ENCODE peak calls at places on chromosomes 3 and 15, in nine cellular contexts. V, K, E, Y, J, G, R, T and Q are unnamed samples. For H3K4me1 and H3K36me3, the result is how much of the 10 kb centered on the place peaks cover.

GRCh38 chr15:66936115-66936863 is 129.1 kb upstream of the SMAD3 start:
- DNase-seq in V (no peak), K (peak), E (no peak), Y (no peak), J (peak), G (no peak), R (peak), T (no peak), Q (peak)

GRCh38 chr15:38612159-38612863 is 47.7 kb upstream of the RASGRP1 start:
- DNase-seq in V (no peak), K (no peak), E (no peak), Y (no peak), J (no peak), G (no peak), R (no peak), T (no peak), Q (no peak)

GRCh38 chr3:113255100-113255853 is 43.9 kb downstream of the BOC start:
- DNase-seq in V (no peak), K (no peak), E (no peak), Y (no peak), J (no peak), G (no peak), R (no peak), T (no peak), Q (no peak)

GRCh38 chr3:69162205-69162980 is 40.0 kb upstream of the LMOD3 start:
- DNase-seq in V (no peak), K (no peak), E (no peak), Y (no peak), J (no peak), G (no peak), R (no peak), T (no peak), Q (no peak)

GRCh38 chr15:33154366-33155166 is 39.9 kb downstream of the FMN1 start:
- DNase-seq in V (no peak), K (no peak), E (peak), Y (peak), J (no peak), G (no peak), R (peak), T (no peak), Q (no peak)

GRCh38 chr15:25770618-25771369 is 92.3 kb downstream of the ATP10A start:
- DNase-seq in V (no peak), K (no peak), E (no peak), Y (no peak), J (no peak), G (no peak), R (no peak), T (no peak), Q (no peak)

GRCh38 chr3:41808152-41808551 is 153.8 kb downstream of the ULK4 start:
- DNase-seq in V (no peak), K (no peak), E (no peak), Y (no peak), J (no peak), G (no peak), R (no peak), T (peak), Q (no peak)

GRCh38 chr3:46238386-46238785 is 3.9 kb upstream of the CCR3 start:
- DNase-seq in V (no peak), K (no peak), E (no peak), Y (no peak), J (no peak), G (no peak), R (no peak), T (no peak), Q (no peak)

GRCh38 chr15:39922450-39923092 is 2.5 kb upstream of the GPR176 start:
- DNase-seq in V (no peak), K (no peak), E (no peak), Y (no peak), J (no peak), G (no peak), R (no peak), T (no peak), Q (no peak)

GRCh38 chr3:11548721-11549131 is 95.0 kb downstream of the VGLL4 start:
- DNase-seq in V (peak), K (peak), E (peak), Y (no peak), J (no peak), G (no peak), R (peak), T (no peak), Q (no peak)

GRCh38 chr3:51539291-51539891 is 872 bp downstream of the RAD54L2 start:
- DNase-seq in V (no peak), K (no peak), E (peak), Y (no peak), J (peak), G (peak), R (no peak), T (peak), Q (peak)

GRCh38 chr3:23567917-23568316 is 237.8 kb upstream of the UBE2E1 start:
- DNase-seq in V (no peak), K (no peak), E (no peak), Y (no peak), J (no peak), G (no peak), R (no peak), T (no peak), Q (no peak)

GRCh38 chr15:34055868-34056595 is 17.0 kb upstream of the AVEN start:
- DNase-seq in V (no peak), K (no peak), E (no peak), Y (no peak), J (no peak), G (no peak), R (no peak), T (no peak), Q (no peak)

GRCh38 chr15:44883219-44883900 is 73.1 kb upstream of the TERB2 start:
- DNase-seq in V (no peak), K (no peak), E (no peak), Y (no peak), J (no peak), G (no peak), R (no peak), T (no peak), Q (no peak)

GRCh38 chr3:65443739-65444447 is 594.8 kb downstream of the MAGI1 start:
- DNase-seq in V (no peak), K (no peak), E (no peak), Y (no peak), J (no peak), G (no peak), R (no peak), T (no peak), Q (no peak)

GRCh38 chr15:52709172-52709979 is 30.2 kb upstream of the ATOSA start:
- DNase-seq in V (peak), K (no peak), E (peak), Y (peak), J (peak), G (peak), R (no peak), T (peak), Q (peak)

GRCh38 chr15:36694574-36694973 is 115.1 kb downstream of the CDIN1 start:
- DNase-seq in V (no peak), K (no peak), E (no peak), Y (no peak), J (no peak), G (no peak), R (no peak), T (no peak), Q (no peak)

GRCh38 chr15:65791335-65792129 is 561 bp downstream of the DENND4A start:
- DNase-seq in V (peak), K (peak), E (peak), Y (peak), J (peak), G (peak), R (peak), T (peak), Q (peak)

GRCh38 chr3:15528881-15529537 is 7.5 kb upstream of the COLQ start:
- DNase-seq in V (no peak), K (no peak), E (no peak), Y (no peak), J (no peak), G (no peak), R (no peak), T (no peak), Q (no peak)

GRCh38 chr3:180284331-180285110 is 247.8 kb upstream of the PEX5L start:
- DNase-seq in V (no peak), K (no peak), E (no peak), Y (no peak), J (no peak), G (no peak), R (no peak), T (no peak), Q (no peak)

GRCh38 chr3:24483873-24484272 is 10.8 kb downstream of the THRB start:
- DNase-seq in V (no peak), K (no peak), E (peak), Y (no peak), J (no peak), G (peak), R (no peak), T (no peak), Q (no peak)

GRCh38 chr3:111691293-111691909 is 96.3 kb upstream of the ZBED2 start:
- DNase-seq in V (no peak), K (no peak), E (no peak), Y (no peak), J (no peak), G (no peak), R (no peak), T (peak), Q (no peak)

GRCh38 chr3:132432639-132433038 is 15.3 kb downstream of the DNAJC13 start:
- DNase-seq in V (no peak), K (no peak), E (no peak), Y (no peak), J (no peak), G (no peak), R (no peak), T (no peak), Q (no peak)

GRCh38 chr3:97825101-97825500 is 3.3 kb downstream of the CRYBG3 start:
- DNase-seq in V (no peak), K (no peak), E (no peak), Y (no peak), J (no peak), G (no peak), R (no peak), T (no peak), Q (no peak)

GRCh38 chr3:184230081-184230602 is 757 bp downstream of the VWA5B2 start:
- DNase-seq in V (peak), K (no peak), E (no peak), Y (no peak), J (peak), G (no peak), R (no peak), T (peak), Q (no peak)

GRCh38 chr3:126155280-126155640 is 25.1 kb downstream of the ALDH1L1 start:
- DNase-seq in V (peak), K (no peak), E (no peak), Y (no peak), J (no peak), G (no peak), R (no peak), T (no peak), Q (no peak)

DNA sequence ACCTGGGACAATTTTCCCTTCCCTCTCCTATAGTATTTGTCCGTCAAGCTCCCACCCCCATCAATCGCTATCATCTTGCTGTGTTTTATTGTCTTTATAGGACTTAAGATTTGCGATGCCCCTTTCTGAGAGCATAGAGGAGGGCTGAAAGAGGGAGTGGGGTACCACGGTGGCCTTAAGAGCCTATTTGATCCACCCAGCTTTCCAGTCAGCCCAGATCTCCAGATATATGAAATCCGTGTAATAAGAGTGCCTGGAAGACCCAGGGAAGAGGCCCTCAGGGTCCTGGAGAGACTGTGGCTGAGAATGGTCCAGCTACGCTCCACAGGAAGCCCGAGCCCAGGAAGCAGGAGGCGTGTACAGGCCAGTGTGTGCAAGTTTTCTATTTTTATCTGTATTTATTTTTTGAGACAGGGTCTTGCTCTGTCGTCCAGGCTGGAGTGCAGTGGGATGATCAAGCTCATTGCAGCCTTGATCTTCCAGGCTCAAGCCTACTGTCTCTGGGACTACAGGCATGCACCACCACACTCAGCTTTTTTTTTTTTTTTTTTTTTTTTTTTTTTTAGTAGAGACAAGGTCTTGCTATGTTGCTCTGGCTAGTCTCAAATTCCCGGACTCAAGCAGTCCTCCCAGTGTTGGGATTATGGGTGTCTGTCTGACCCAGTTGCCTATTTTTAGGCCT is 964 bp upstream of the NCKIPSD start:
- DNase-seq in V (no peak), K (no peak), E (no peak), Y (no peak), J (no peak), G (no peak), R (no peak), T (no peak), Q (no peak)
- H3K4me1 ChIP-seq in V (under half), K (under half), E (under half), Y (under half), J (under half), G (under half), R (half or more), T (under half), Q (under half)

GRCh38 chr15:76343313-76343996 is 6.9 kb downstream of the ISL2 start:
- DNase-seq in V (no peak), K (no peak), E (no peak), Y (no peak), J (no peak), G (no peak), R (no peak), T (no peak), Q (no peak)
- H3K4me3 ChIP-seq in V (no peak), K (no peak), E (peak), Y (no peak), J (no peak), G (no peak), R (peak), T (no peak), Q (no peak)

GRCh38 chr3:32157600-32158264 is 51.3 kb downstream of the GPD1L start:
- DNase-seq in V (no peak), K (no peak), E (no peak), Y (no peak), J (no peak), G (no peak), R (no peak), T (no peak), Q (no peak)
- H3K36me3 ChIP-seq in V (under half), K (under half), E (under half), Y (under half), J (under half), G (under half), R (half or more), T (under half), Q (under half)

DNA sequence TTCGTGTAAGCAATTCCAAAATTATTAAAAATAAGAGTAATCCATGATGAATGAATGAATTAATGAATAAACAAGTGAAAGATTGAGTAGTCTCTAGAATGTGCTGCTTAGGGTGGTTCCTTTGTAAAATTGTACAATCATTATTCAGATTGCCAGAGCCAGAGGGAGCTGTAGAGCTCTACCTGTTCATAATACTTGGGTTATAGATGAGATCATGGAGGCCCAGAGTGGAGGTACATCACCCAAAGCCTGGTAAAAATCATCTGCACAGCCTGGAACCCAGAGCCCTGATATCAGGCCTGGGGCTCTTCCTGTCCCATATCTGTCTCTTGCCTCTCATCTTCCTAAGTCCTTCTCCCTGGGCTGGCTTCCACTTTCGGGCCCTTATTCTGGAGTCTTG is 297.2 kb downstream of the RPLP1 start:
- DNase-seq in V (no peak), K (no peak), E (no peak), Y (no peak), J (no peak), G (no peak), R (no peak), T (no peak), Q (no peak)
- H3K4me1 ChIP-seq in V (under half), K (under half), E (under half), Y (under half), J (under half), G (under half), R (under half), T (under half), Q (under half)

GRCh38 chr15:85500060-85500708 is 119.8 kb downstream of the AKAP13 start:
- DNase-seq in V (no peak), K (no peak), E (no peak), Y (no peak), J (no peak), G (no peak), R (no peak), T (peak), Q (no peak)
- H3K4me3 ChIP-seq in V (no peak), K (no peak), E (no peak), Y (no peak), J (no peak), G (no peak), R (peak), T (no peak), Q (no peak)

DNA sequence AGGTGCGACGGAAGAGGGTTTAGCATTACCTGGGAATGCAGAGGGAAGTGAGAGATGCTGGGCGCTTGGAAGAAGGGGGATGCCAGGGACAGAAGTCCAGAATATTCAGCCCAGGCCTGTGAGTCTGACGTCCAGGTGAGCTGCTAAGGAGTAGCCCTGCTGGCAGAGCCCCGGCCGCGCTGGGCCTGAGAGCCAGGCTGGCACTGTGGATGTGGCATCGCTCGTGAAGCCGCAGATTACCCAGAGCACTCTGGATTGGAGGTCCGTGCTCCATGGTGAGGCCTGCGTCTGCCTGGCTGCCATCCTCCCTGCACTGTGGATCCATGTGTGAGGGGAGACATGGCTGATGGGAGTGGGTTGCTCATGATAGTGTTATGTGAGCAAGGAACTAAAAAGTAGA is 14.5 kb downstream of the MAN2A2 start:
- DNase-seq in V (no peak), K (no peak), E (no peak), Y (no peak), J (no peak), G (no peak), R (no peak), T (no peak), Q (no peak)
- H3K36me3 ChIP-seq in V (under half), K (under half), E (under half), Y (under half), J (half or more), G (half or more), R (half or more), T (under half), Q (under half)

GRCh38 chr3:134482622-134483021 is 3.2 kb downstream of the ANAPC13 start:
- DNase-seq in V (no peak), K (no peak), E (no peak), Y (no peak), J (no peak), G (no peak), R (no peak), T (no peak), Q (no peak)

GRCh38 chr3:134481166-134481565 is 4.6 kb downstream of the ANAPC13 start:
- DNase-seq in V (no peak), K (no peak), E (no peak), Y (no peak), J (no peak), G (no peak), R (no peak), T (no peak), Q (no peak)

GRCh38 chr3:134485620-134486576 is at the start of the genes ANAPC13 and CEP63:
- DNase-seq in V (peak), K (peak), E (peak), Y (peak), J (peak), G (peak), R (peak), T (peak), Q (peak)

GRCh38 chr3:134485075-134485536 is 679 bp downstream of the ANAPC13 start:
- DNase-seq in V (peak), K (no peak), E (peak), Y (no peak), J (peak), G (no peak), R (no peak), T (no peak), Q (no peak)

DNA sequence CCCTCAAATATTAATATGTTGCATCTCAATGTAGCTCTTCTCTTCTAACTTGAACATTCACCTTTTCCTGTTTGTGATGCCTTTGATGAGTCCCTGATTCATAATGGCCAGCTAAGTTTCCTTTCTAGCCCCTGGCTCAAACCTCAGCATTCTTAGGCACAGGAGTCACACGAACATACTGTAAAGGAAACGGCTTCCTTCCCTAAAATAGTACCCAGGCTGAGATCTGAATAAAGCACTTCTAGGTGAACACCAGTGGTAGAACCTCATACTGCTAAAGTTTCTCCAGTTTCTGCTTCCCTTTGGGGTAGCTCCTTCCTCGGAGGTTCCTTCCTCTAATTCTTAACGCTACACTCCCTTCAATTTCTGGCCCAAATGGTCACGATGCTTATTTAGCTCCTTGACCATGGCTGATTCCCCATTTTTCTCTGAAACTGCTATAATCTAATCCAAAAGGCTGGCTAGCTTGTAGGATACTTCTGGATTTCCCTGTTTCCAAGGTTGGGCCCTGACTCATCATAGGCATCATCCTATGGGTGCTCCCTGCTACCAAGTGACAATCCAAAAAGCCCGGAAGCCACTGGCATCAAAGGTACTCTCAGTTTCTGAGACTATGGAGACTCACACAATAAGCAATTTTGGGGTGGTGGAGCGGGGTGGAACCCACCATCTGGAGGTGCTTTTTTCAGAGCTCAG is 2.4 kb downstream of the ANAPC13 start:
- DNase-seq in V (no peak), K (no peak), E (no peak), Y (no peak), J (no peak), G (no peak), R (no peak), T (no peak), Q (no peak)
- H3K4me1 ChIP-seq in V (under half), K (under half), E (under half), Y (under half), J (under half), G (under half), R (half or more), T (under half), Q (under half)

GRCh38 chr3:186986406-186986805 is 56.1 kb downstream of the ST6GAL1 start:
- DNase-seq in V (no peak), K (no peak), E (no peak), Y (no peak), J (no peak), G (no peak), R (no peak), T (peak), Q (no peak)
- H3K4me3 ChIP-seq in V (no peak), K (no peak), E (no peak), Y (no peak), J (no peak), G (no peak), R (peak), T (no peak), Q (no peak)